ENCODE peak calls at places on chromosomes 4 and X, in eight cellular contexts. One of them, this sample, is unnamed.
A peak's percentile ranks its signal among the peaks of the same experiment; 100 is the strongest.

GRCh38 chr4:25826074-25826752 is 36.6 kb downstream of the SEL1L3 start:
- DNase-seq in NAMALWA: no peak
- DNase-seq in smooth muscle cell of the brain vasculature: no peak
- DNase-seq in activated T-helper 1 cell treated with Interleukin-2 at 50 U/mL for 16 hours: no peak
- DNase-seq in GM12865: no peak
- DNase-seq in NCI-H2171: no peak
- DNase-seq in non-pigmented ciliary epithelial cell: no peak
- DNase-seq in left ventricle myocardium inferior: no peak
- DNase-seq in this sample: no peak

GRCh38 chrX:9166566-9166909 is 132.6 kb upstream of the FAM9B start:
- DNase-seq in NAMALWA: no peak
- DNase-seq in smooth muscle cell of the brain vasculature: no peak
- DNase-seq in activated T-helper 1 cell treated with Interleukin-2 at 50 U/mL for 16 hours: no peak
- DNase-seq in GM12865: no peak
- DNase-seq in NCI-H2171: no peak
- DNase-seq in non-pigmented ciliary epithelial cell: no peak
- DNase-seq in left ventricle myocardium inferior: no peak
- DNase-seq in this sample: no peak

GRCh38 chrX:153776611-153777045 is 4.2 kb upstream of the SRPK3 start:
- DNase-seq in NAMALWA: peak; percentile 20
- DNase-seq in smooth muscle cell of the brain vasculature: no peak
- DNase-seq in activated T-helper 1 cell treated with Interleukin-2 at 50 U/mL for 16 hours: no peak
- DNase-seq in GM12865: peak; percentile 46
- DNase-seq in NCI-H2171: peak; percentile 37
- DNase-seq in non-pigmented ciliary epithelial cell: no peak
- DNase-seq in left ventricle myocardium inferior: peak; percentile 4
- DNase-seq in this sample: no peak

GRCh38 chrX:151228935-151229334 is 52.6 kb downstream of the GPR50 start:
- DNase-seq in NAMALWA: no peak
- DNase-seq in smooth muscle cell of the brain vasculature: no peak
- DNase-seq in activated T-helper 1 cell treated with Interleukin-2 at 50 U/mL for 16 hours: no peak
- DNase-seq in GM12865: no peak
- DNase-seq in NCI-H2171: no peak
- DNase-seq in non-pigmented ciliary epithelial cell: no peak
- DNase-seq in left ventricle myocardium inferior: no peak
- DNase-seq in this sample: no peak

GRCh38 chr4:165556383-165556782 is 177.6 kb downstream of the CPE start:
- DNase-seq in NAMALWA: no peak
- DNase-seq in smooth muscle cell of the brain vasculature: no peak
- DNase-seq in activated T-helper 1 cell treated with Interleukin-2 at 50 U/mL for 16 hours: no peak
- DNase-seq in GM12865: no peak
- DNase-seq in NCI-H2171: no peak
- DNase-seq in non-pigmented ciliary epithelial cell: no peak
- DNase-seq in left ventricle myocardium inferior: no peak
- DNase-seq in this sample: no peak

GRCh38 chrX:10677490-10677889 is 57.1 kb upstream of the MID1 start:
- DNase-seq in NAMALWA: no peak
- DNase-seq in smooth muscle cell of the brain vasculature: no peak
- DNase-seq in activated T-helper 1 cell treated with Interleukin-2 at 50 U/mL for 16 hours: no peak
- DNase-seq in GM12865: no peak
- DNase-seq in NCI-H2171: peak; percentile 17
- DNase-seq in non-pigmented ciliary epithelial cell: no peak
- DNase-seq in left ventricle myocardium inferior: no peak
- DNase-seq in this sample: no peak

GRCh38 chr4:118585015-118585414 is 100.2 kb upstream of the METTL14 start:
- DNase-seq in NAMALWA: no peak
- DNase-seq in smooth muscle cell of the brain vasculature: no peak
- DNase-seq in activated T-helper 1 cell treated with Interleukin-2 at 50 U/mL for 16 hours: no peak
- DNase-seq in GM12865: no peak
- DNase-seq in NCI-H2171: no peak
- DNase-seq in non-pigmented ciliary epithelial cell: no peak
- DNase-seq in left ventricle myocardium inferior: no peak
- DNase-seq in this sample: no peak

GRCh38 chrX:148700021-148700420 is 199.6 kb downstream of the AFF2 start:
- DNase-seq in NAMALWA: no peak
- DNase-seq in smooth muscle cell of the brain vasculature: no peak
- DNase-seq in activated T-helper 1 cell treated with Interleukin-2 at 50 U/mL for 16 hours: no peak
- DNase-seq in GM12865: no peak
- DNase-seq in NCI-H2171: no peak
- DNase-seq in non-pigmented ciliary epithelial cell: no peak
- DNase-seq in left ventricle myocardium inferior: no peak
- DNase-seq in this sample: no peak

GRCh38 chr4:95556460-95556859 is 7.7 kb upstream of the UNC5C start:
- DNase-seq in NAMALWA: no peak
- DNase-seq in smooth muscle cell of the brain vasculature: no peak
- DNase-seq in activated T-helper 1 cell treated with Interleukin-2 at 50 U/mL for 16 hours: no peak
- DNase-seq in GM12865: no peak
- DNase-seq in NCI-H2171: no peak
- DNase-seq in non-pigmented ciliary epithelial cell: no peak
- DNase-seq in left ventricle myocardium inferior: no peak
- DNase-seq in this sample: no peak

GRCh38 chrX:115023139-115023538 is 5.7 kb upstream of the IL13RA2 start:
- DNase-seq in NAMALWA: no peak
- DNase-seq in smooth muscle cell of the brain vasculature: no peak
- DNase-seq in activated T-helper 1 cell treated with Interleukin-2 at 50 U/mL for 16 hours: no peak
- DNase-seq in GM12865: no peak
- DNase-seq in NCI-H2171: no peak
- DNase-seq in non-pigmented ciliary epithelial cell: peak; percentile 55
- DNase-seq in left ventricle myocardium inferior: no peak
- DNase-seq in this sample: no peak

GRCh38 chrX:130120746-130121504 is 10.6 kb upstream of the ELF4 start:
- DNase-seq in NAMALWA: peak; percentile 70
- DNase-seq in smooth muscle cell of the brain vasculature: peak; percentile 45
- DNase-seq in activated T-helper 1 cell treated with Interleukin-2 at 50 U/mL for 16 hours: peak; percentile 47
- DNase-seq in GM12865: peak; percentile 67
- DNase-seq in NCI-H2171: peak; percentile 55
- DNase-seq in non-pigmented ciliary epithelial cell: no peak
- DNase-seq in left ventricle myocardium inferior: peak; percentile 69
- DNase-seq in this sample: peak; percentile 66